ENCODE peak calls at places on chromosomes 13 and 19, in four cellular contexts. One of them, this sample, is unnamed.

GRCh38 chr19:16268676-16269319 is 55.8 kb upstream of the KLF2 start:
- DNase-seq in H1: no peak
- DNase-seq in cardiac muscle cell: no peak
- DNase-seq in Caco-2: no peak
- DNase-seq in this sample: no peak

GRCh38 chr13:29883941-29884518 is 33.6 kb upstream of the UBL3 start:
- DNase-seq in H1: no peak
- DNase-seq in Caco-2: no peak
- DNase-seq in cardiac muscle cell: no peak
- DNase-seq in this sample: no peak

GRCh38 chr19:18803550-18804138 is 12.5 kb upstream of the COMP start:
- DNase-seq in Caco-2: no peak
- DNase-seq in cardiac muscle cell: no peak
- DNase-seq in H1: no peak
- DNase-seq in this sample: no peak

GRCh38 chr13:31045621-31046081 is 113.2 kb downstream of the TEX26 start:
- DNase-seq in H1: no peak
- DNase-seq in cardiac muscle cell: no peak
- DNase-seq in Caco-2: peak; percentile 45
- DNase-seq in this sample: no peak

GRCh38 chr13:23558675-23559536 is 11.3 kb upstream of the TNFRSF19 start:
- DNase-seq in cardiac muscle cell: peak; percentile 40
- DNase-seq in H1: no peak
- DNase-seq in Caco-2: no peak
- DNase-seq in this sample: no peak

GRCh38 chr19:5987077-5987818 is 9.3 kb upstream of the RANBP3 start:
- DNase-seq in H1: peak; percentile 41
- DNase-seq in cardiac muscle cell: peak; percentile 86
- DNase-seq in Caco-2: peak; percentile 85
- DNase-seq in this sample: peak; percentile 68

GRCh38 chr19:11171144-11171543 is 15.6 kb upstream of the SPC24 start:
- DNase-seq in H1: no peak
- DNase-seq in cardiac muscle cell: no peak
- DNase-seq in Caco-2: no peak
- DNase-seq in this sample: no peak

GRCh38 chr19:58399903-58400637 is 4.6 kb downstream of the RNF225 start:
- DNase-seq in cardiac muscle cell: no peak
- DNase-seq in Caco-2: no peak
- DNase-seq in H1: no peak
- DNase-seq in this sample: no peak

GRCh38 chr13:112873851-112874750 is 94.9 kb upstream of the MCF2L start:
- DNase-seq in Caco-2: peak; percentile 87
- DNase-seq in H1: peak; percentile 33
- DNase-seq in cardiac muscle cell: peak; percentile 90
- DNase-seq in this sample: peak; percentile 67

GRCh38 chr13:87123987-87124784 is 547.0 kb upstream of the SLITRK5 start:
- DNase-seq in Caco-2: peak; percentile 26
- DNase-seq in cardiac muscle cell: peak; percentile 19
- DNase-seq in H1: peak; percentile 19
- DNase-seq in this sample: peak; percentile 13

GRCh38 chr19:37362733-37363132 is 8.2 kb upstream of the ZNF527 start:
- DNase-seq in cardiac muscle cell: peak; percentile 62
- DNase-seq in Caco-2: peak; percentile 12
- DNase-seq in H1: peak; percentile 66
- DNase-seq in this sample: peak; percentile 50

GRCh38 chr19:44847144-44848035 is 1.3 kb downstream of the NECTIN2 start:
- DNase-seq in H1: no peak
- DNase-seq in Caco-2: peak; percentile 90
- DNase-seq in cardiac muscle cell: peak; percentile 83
- DNase-seq in this sample: no peak

GRCh38 chr13:100154835-100155463 is 66.1 kb downstream of the PCCA start:
- DNase-seq in cardiac muscle cell: no peak
- DNase-seq in H1: no peak
- DNase-seq in Caco-2: no peak
- DNase-seq in this sample: no peak

GRCh38 chr19:47063874-47064273 is 15.4 kb upstream of the TMEM160 start:
- DNase-seq in cardiac muscle cell: no peak
- DNase-seq in Caco-2: no peak
- DNase-seq in H1: no peak
- DNase-seq in this sample: no peak

GRCh38 chr19:56156768-56157167 is 15.7 kb downstream of the ZNF444 start:
- DNase-seq in cardiac muscle cell: no peak
- DNase-seq in Caco-2: no peak
- DNase-seq in H1: no peak
- DNase-seq in this sample: no peak

GRCh38 chr19:5086725-5087439 is 118.0 kb downstream of the KDM4B start:
- DNase-seq in Caco-2: no peak
- DNase-seq in H1: peak; percentile 76
- DNase-seq in cardiac muscle cell: no peak
- DNase-seq in this sample: peak; percentile 43

GRCh38 chr19:4671182-4671851 is 1.2 kb upstream of the MYDGF start:
- DNase-seq in cardiac muscle cell: no peak
- DNase-seq in Caco-2: no peak
- DNase-seq in H1: no peak
- DNase-seq in this sample: no peak

GRCh38 chr13:76296751-76297150 is 589.5 kb downstream of the KCTD12 start:
- DNase-seq in Caco-2: no peak
- DNase-seq in H1: no peak
- DNase-seq in cardiac muscle cell: no peak
- DNase-seq in this sample: no peak

GRCh38 chr13:109198585-109198984 is 569.2 kb downstream of the MYO16 start:
- DNase-seq in H1: no peak
- DNase-seq in Caco-2: no peak
- DNase-seq in cardiac muscle cell: no peak
- DNase-seq in this sample: no peak

GRCh38 chr19:35852029-35852780 is at the start of gene NPHS1:
- DNase-seq in H1: no peak
- DNase-seq in cardiac muscle cell: peak; percentile 37
- DNase-seq in Caco-2: no peak
- DNase-seq in this sample: no peak
- H3K27me3 ChIP-seq in H1: peaks cover 3% of the 10 kb centered on the region
- H3K27me3 ChIP-seq in cardiac muscle cell: peaks cover 45% of the 10 kb centered on the region
- H3K27me3 ChIP-seq in Caco-2: no peaks in the 10 kb centered on the region
- H3K27me3 ChIP-seq in this sample: no peaks in the 10 kb centered on the region

GRCh38 chr13:94708031-94708571 is 4.2 kb downstream of the SOX21 start:
- DNase-seq in cardiac muscle cell: no peak
- DNase-seq in Caco-2: no peak
- DNase-seq in H1: no peak
- DNase-seq in this sample: no peak
- H3K27me3 ChIP-seq in cardiac muscle cell: peaks cover 100% of the 10 kb centered on the region
- H3K27me3 ChIP-seq in Caco-2: peaks cover 2% of the 10 kb centered on the region
- H3K27me3 ChIP-seq in H1: peaks cover 14% of the 10 kb centered on the region
- H3K27me3 ChIP-seq in this sample: peaks cover 27% of the 10 kb centered on the region

GRCh38 chr19:38470788-38471480 is 37.4 kb downstream of the RYR1 start:
- DNase-seq in Caco-2: no peak
- DNase-seq in cardiac muscle cell: no peak
- DNase-seq in H1: no peak
- DNase-seq in this sample: no peak

GRCh38 chr19:38473201-38473600 is 39.7 kb downstream of the RYR1 start:
- DNase-seq in Caco-2: no peak
- DNase-seq in cardiac muscle cell: no peak
- DNase-seq in H1: no peak
- DNase-seq in this sample: no peak

GRCh38 chr19:38478273-38478971 is 44.9 kb downstream of the RYR1 start:
- DNase-seq in H1: no peak
- DNase-seq in cardiac muscle cell: peak; percentile 4
- DNase-seq in Caco-2: peak; percentile 49
- DNase-seq in this sample: no peak

DNA sequence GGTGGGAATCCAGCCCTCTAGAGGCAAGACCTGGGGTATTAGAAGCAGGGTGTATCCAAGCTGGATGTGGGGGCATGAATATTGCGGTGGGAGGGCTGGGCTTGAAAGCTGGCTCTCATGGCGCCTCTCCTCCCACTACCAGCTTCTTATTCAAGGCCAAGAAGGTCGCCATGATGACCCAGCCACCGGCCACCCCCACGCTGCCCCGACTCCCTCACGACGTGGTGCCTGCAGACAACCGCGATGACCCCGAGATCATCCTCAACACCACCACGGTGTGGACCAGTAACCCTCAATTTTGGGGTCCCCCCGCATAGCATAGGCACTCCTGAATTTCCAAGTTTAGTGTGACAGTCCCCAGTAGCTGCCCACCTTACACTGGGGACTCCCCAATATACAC is 41.7 kb downstream of the RYR1 start:
- DNase-seq in cardiac muscle cell: no peak
- DNase-seq in H1: no peak
- DNase-seq in Caco-2: no peak
- DNase-seq in this sample: no peak
- H3K27me3 ChIP-seq in cardiac muscle cell: no peaks in the 10 kb centered on the region
- H3K27me3 ChIP-seq in H1: no peaks in the 10 kb centered on the region
- H3K27me3 ChIP-seq in Caco-2: no peaks in the 10 kb centered on the region
- H3K27me3 ChIP-seq in this sample: no peaks in the 10 kb centered on the region

GRCh38 chr13:28489536-28489935 is 5.4 kb downstream of the FLT1 start:
- DNase-seq in cardiac muscle cell: no peak
- DNase-seq in Caco-2: no peak
- DNase-seq in H1: no peak
- DNase-seq in this sample: no peak
- H3K27me3 ChIP-seq in cardiac muscle cell: no peaks in the 10 kb centered on the region
- H3K27me3 ChIP-seq in Caco-2: peaks cover 7% of the 10 kb centered on the region
- H3K27me3 ChIP-seq in H1: no peaks in the 10 kb centered on the region
- H3K27me3 ChIP-seq in this sample: no peaks in the 10 kb centered on the region

DNA sequence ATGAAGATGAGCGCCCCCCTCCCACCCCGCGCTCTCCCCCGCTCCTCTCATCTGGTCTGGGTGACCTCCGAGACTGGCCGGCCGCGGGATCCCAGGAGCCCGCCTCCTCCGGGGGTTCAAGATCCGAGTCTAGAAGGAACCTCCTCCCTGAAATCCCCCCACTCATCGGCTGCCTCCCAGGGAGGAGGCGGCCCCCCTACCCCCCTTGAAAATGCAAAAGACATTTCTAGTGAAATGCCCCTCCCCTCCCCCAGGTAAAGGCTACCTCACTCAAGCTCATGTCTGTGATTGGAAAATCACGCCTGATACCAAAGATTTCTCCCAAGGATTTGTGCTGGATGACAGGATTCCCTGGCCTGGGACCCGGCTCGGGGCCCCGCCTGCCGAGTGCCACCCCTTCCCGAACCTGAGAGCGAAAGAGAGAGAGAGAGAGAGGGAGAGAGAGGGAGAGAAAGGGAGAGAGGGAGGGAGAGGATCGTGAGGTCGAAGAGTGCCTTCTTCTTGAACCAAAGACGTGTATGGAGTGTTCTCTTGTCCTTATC is 23.4 kb downstream of the ONECUT3 start:
- DNase-seq in cardiac muscle cell: no peak
- DNase-seq in Caco-2: no peak
- DNase-seq in H1: no peak
- DNase-seq in this sample: no peak
- H3K27me3 ChIP-seq in cardiac muscle cell: peaks cover 95% of the 10 kb centered on the region
- H3K27me3 ChIP-seq in Caco-2: no peaks in the 10 kb centered on the region
- H3K27me3 ChIP-seq in H1: peaks cover 25% of the 10 kb centered on the region
- H3K27me3 ChIP-seq in this sample: peaks cover 40% of the 10 kb centered on the region

GRCh38 chr19:17806945-17807344 is 12.0 kb downstream of the B3GNT3 start:
- DNase-seq in Caco-2: no peak
- DNase-seq in cardiac muscle cell: no peak
- DNase-seq in H1: no peak
- DNase-seq in this sample: no peak

GRCh38 chr19:17803264-17803896 is 8.4 kb downstream of the B3GNT3 start:
- DNase-seq in Caco-2: no peak
- DNase-seq in H1: no peak
- DNase-seq in cardiac muscle cell: no peak
- DNase-seq in this sample: no peak

GRCh38 chr19:17805427-17805826 is 10.5 kb downstream of the B3GNT3 start:
- DNase-seq in cardiac muscle cell: no peak
- DNase-seq in Caco-2: no peak
- DNase-seq in H1: no peak
- DNase-seq in this sample: no peak

GRCh38 chr19:17797397-17798201 is 2.7 kb downstream of the B3GNT3 start:
- DNase-seq in cardiac muscle cell: no peak
- DNase-seq in Caco-2: peak; percentile 48
- DNase-seq in H1: no peak
- DNase-seq in this sample: no peak

GRCh38 chr19:17802137-17802858 is 7.4 kb downstream of the B3GNT3 start:
- DNase-seq in H1: no peak
- DNase-seq in Caco-2: no peak
- DNase-seq in cardiac muscle cell: no peak
- DNase-seq in this sample: no peak
- H3K27me3 ChIP-seq in H1: no peaks in the 10 kb centered on the region
- H3K27me3 ChIP-seq in Caco-2: no peaks in the 10 kb centered on the region
- H3K27me3 ChIP-seq in cardiac muscle cell: peaks cover 10% of the 10 kb centered on the region
- H3K27me3 ChIP-seq in this sample: no peaks in the 10 kb centered on the region

GRCh38 chr13:25132984-25133383 is 37.0 kb downstream of the PABPC3 start:
- DNase-seq in cardiac muscle cell: no peak
- DNase-seq in Caco-2: no peak
- DNase-seq in H1: no peak
- DNase-seq in this sample: no peak
- H3K27me3 ChIP-seq in cardiac muscle cell: peaks cover 9% of the 10 kb centered on the region
- H3K27me3 ChIP-seq in Caco-2: no peaks in the 10 kb centered on the region
- H3K27me3 ChIP-seq in H1: no peaks in the 10 kb centered on the region
- H3K27me3 ChIP-seq in this sample: no peaks in the 10 kb centered on the region

This sample was measured in iPS DF 6.9.